ENCODE peak calls at places on chromosomes 16 and 17, in four cellular contexts. One of them, this sample, is unnamed.

GRCh38 chr16:67720236-67720635 is 1.1 kb upstream of the GFOD2 start:
- DNase-seq in stimulated activated naive CD4-positive, alpha-beta T cell: no peak
- DNase-seq in uterus: no peak
- DNase-seq in EL: no peak
- DNase-seq in this sample: no peak

GRCh38 chr16:85136213-85136704 is 24.0 kb upstream of the CIBAR2 start:
- DNase-seq in stimulated activated naive CD4-positive, alpha-beta T cell: no peak
- DNase-seq in EL: peak
- DNase-seq in uterus: no peak
- DNase-seq in this sample: no peak

GRCh38 chr17:78130439-78131101 is at the start of gene TMC8:
- DNase-seq in EL: no peak
- DNase-seq in stimulated activated naive CD4-positive, alpha-beta T cell: peak
- DNase-seq in uterus: no peak
- DNase-seq in this sample: peak

GRCh38 chr16:57893559-57894389 is 77.2 kb downstream of the CNGB1 start:
- DNase-seq in uterus: no peak
- DNase-seq in stimulated activated naive CD4-positive, alpha-beta T cell: no peak
- DNase-seq in EL: peak
- DNase-seq in this sample: no peak

GRCh38 chr17:37391146-37391545 is 15.4 kb downstream of the C17orf78 start:
- DNase-seq in stimulated activated naive CD4-positive, alpha-beta T cell: no peak
- DNase-seq in uterus: no peak
- DNase-seq in EL: peak
- DNase-seq in this sample: no peak

GRCh38 chr17:57110152-57110542 is 25.1 kb downstream of the AKAP1 start:
- DNase-seq in EL: no peak
- DNase-seq in uterus: peak
- DNase-seq in stimulated activated naive CD4-positive, alpha-beta T cell: no peak
- DNase-seq in this sample: no peak

GRCh38 chr16:19774024-19774423 is 56.0 kb downstream of the IQCK start:
- DNase-seq in stimulated activated naive CD4-positive, alpha-beta T cell: no peak
- DNase-seq in uterus: no peak
- DNase-seq in EL: no peak
- DNase-seq in this sample: no peak

GRCh38 chr16:23324727-23325126 is 22.6 kb downstream of the SCNN1B start:
- DNase-seq in EL: no peak
- DNase-seq in uterus: peak
- DNase-seq in stimulated activated naive CD4-positive, alpha-beta T cell: no peak
- DNase-seq in this sample: no peak

GRCh38 chr17:352421-353212 is at the start of gene RPH3AL:
- DNase-seq in stimulated activated naive CD4-positive, alpha-beta T cell: no peak
- DNase-seq in EL: no peak
- DNase-seq in uterus: no peak
- DNase-seq in this sample: no peak

GRCh38 chr16:30557950-30558788 is at the start of gene ZNF764:
- DNase-seq in uterus: peak
- DNase-seq in stimulated activated naive CD4-positive, alpha-beta T cell: peak
- DNase-seq in EL: peak
- DNase-seq in this sample: peak

GRCh38 chr16:66578596-66579531 is at the start of gene CMTM2:
- DNase-seq in EL: no peak
- DNase-seq in uterus: no peak
- DNase-seq in stimulated activated naive CD4-positive, alpha-beta T cell: peak
- DNase-seq in this sample: no peak

GRCh38 chr17:68800731-68801130 is 154.5 kb downstream of the ABCA8 start:
- DNase-seq in stimulated activated naive CD4-positive, alpha-beta T cell: no peak
- DNase-seq in uterus: no peak
- DNase-seq in EL: no peak
- DNase-seq in this sample: no peak

GRCh38 chr16:86505185-86505898 is 5.0 kb upstream of the FOXF1 start:
- DNase-seq in stimulated activated naive CD4-positive, alpha-beta T cell: no peak
- DNase-seq in EL: no peak
- DNase-seq in uterus: no peak
- DNase-seq in this sample: no peak

This sample was measured in naive thymus-derived CD4-positive, alpha-beta T cell.